ENCODE peak calls at places on chromosome 16, in nine cellular contexts. Z is NCI-H82; U is NCI-H1436; S is anterior cingulate cortex; Q is central memory CD8-positive, alpha-beta T cell; E is GM23248; N is non-pigmented ciliary epithelial cell; A is aorta; R is activated T-cell treated with anti-CD3 and anti-CD28 coated beads, Interleukin-2, amount 50 U/mL, for 72 hours. F is an unnamed sample.

GRCh38 chr16:87416826-87417471 is 24.8 kb downstream of the MAP1LC3B start:
- DNase-seq in Z (no peak), U (no peak), S (no peak), Q (no peak), E (peak), N (no peak), A (peak), R (peak), F (no peak)

GRCh38 chr16:4683255-4684029 is 9.9 kb upstream of the NUDT16L1 start:
- DNase-seq in Z (no peak), U (no peak), S (no peak), Q (no peak), E (no peak), N (no peak), A (no peak), R (no peak), F (no peak)

GRCh38 chr16:1042076-1042744 is 30.3 kb upstream of the SSTR5 start:
- DNase-seq in Z (no peak), U (no peak), S (no peak), Q (no peak), E (no peak), N (no peak), A (no peak), R (no peak), F (no peak)

GRCh38 chr16:14309906-14310305 is 238.8 kb downstream of the MRTFB start:
- DNase-seq in Z (no peak), U (no peak), S (no peak), Q (no peak), E (peak), N (peak), A (peak), R (peak), F (no peak)

GRCh38 chr16:89178453-89179147 is 7.1 kb downstream of the CDH15 start:
- DNase-seq in Z (no peak), U (no peak), S (no peak), Q (no peak), E (no peak), N (no peak), A (no peak), R (no peak), F (no peak)

GRCh38 chr16:8374586-8374985 is 215.7 kb downstream of the TMEM114 start:
- DNase-seq in Z (no peak), U (no peak), S (no peak), Q (no peak), E (peak), N (no peak), A (no peak), R (no peak), F (no peak)

GRCh38 chr16:11452746-11453344 is 107.6 kb downstream of the RMI2 start:
- DNase-seq in Z (no peak), U (no peak), S (no peak), Q (no peak), E (no peak), N (no peak), A (no peak), R (no peak), F (no peak)

GRCh38 chr16:20735504-20735903 is 6.1 kb downstream of the THUMPD1 start:
- DNase-seq in Z (no peak), U (no peak), S (no peak), Q (no peak), E (peak), N (no peak), A (no peak), R (no peak), F (no peak)

GRCh38 chr16:22356930-22357634 is 17.3 kb downstream of the CDR2 start:
- DNase-seq in Z (peak), U (no peak), S (no peak), Q (peak), E (no peak), N (no peak), A (no peak), R (no peak), F (no peak)

GRCh38 chr16:2783581-2784375 is 3.6 kb downstream of the PRSS33 start:
- DNase-seq in Z (no peak), U (no peak), S (no peak), Q (no peak), E (no peak), N (no peak), A (peak), R (no peak), F (no peak)

GRCh38 chr16:12673466-12673865 is 130.2 kb downstream of the CPPED1 start:
- DNase-seq in Z (no peak), U (no peak), S (no peak), Q (no peak), E (no peak), N (no peak), A (no peak), R (no peak), F (no peak)

GRCh38 chr16:78957328-78958100 is 643.0 kb downstream of the MAF start:
- DNase-seq in Z (no peak), U (no peak), S (no peak), Q (no peak), E (no peak), N (no peak), A (no peak), R (peak), F (no peak)

GRCh38 chr16:65889533-65889966 is 476.9 kb upstream of the CDH5 start:
- DNase-seq in Z (peak), U (no peak), S (no peak), Q (no peak), E (peak), N (no peak), A (no peak), R (no peak), F (no peak)

GRCh38 chr16:46688101-46688656 is 799 bp downstream of the VPS35 start:
- DNase-seq in Z (no peak), U (no peak), S (peak), Q (no peak), E (no peak), N (no peak), A (no peak), R (no peak), F (no peak)

GRCh38 chr16:66205287-66206167 is 161.0 kb upstream of the CDH5 start:
- DNase-seq in Z (peak), U (no peak), S (no peak), Q (no peak), E (peak), N (no peak), A (no peak), R (no peak), F (no peak)

GRCh38 chr16:81313731-81314602 is 795 bp upstream of the GAN start:
- DNase-seq in Z (peak), U (no peak), S (no peak), Q (no peak), E (peak), N (no peak), A (no peak), R (no peak), F (no peak)

GRCh38 chr16:10892782-10893181 is 15.8 kb downstream of the CIITA start:
- DNase-seq in Z (no peak), U (no peak), S (no peak), Q (no peak), E (no peak), N (no peak), A (no peak), R (no peak), F (no peak)